ENCODE peak calls at places on chromosomes 13 and 19, in eight cellular contexts. D is coronary artery, U is AG09319, W is psoas muscle, Q is ovary, B is foreskin fibroblast, J is WTC11, F is brain microvascular endothelial cell. N is an unnamed sample.

GRCh38 chr19:10514211-10515145 is 2.8 kb downstream of the S1PR5 start:
- DNase-seq in D (no peak), W (no peak), U (no peak), Q (no peak), F (no peak), J (peak), B (no peak), N (peak)

GRCh38 chr13:113730145-113730750 is 28.8 kb upstream of the TMEM255B start:
- DNase-seq in J (no peak), Q (no peak), W (no peak), D (no peak), U (no peak), B (no peak), F (no peak), N (no peak)

GRCh38 chr13:77053192-77053591 is 26.2 kb upstream of the FBXL3 start:
- DNase-seq in F (no peak), B (no peak), J (no peak), U (no peak), Q (no peak), D (no peak), W (no peak), N (no peak)

GRCh38 chr19:1446713-1447564 is 3.0 kb upstream of the APC2 start:
- DNase-seq in U (no peak), B (peak), Q (no peak), F (no peak), D (no peak), J (peak), W (no peak), N (peak)

GRCh38 chr13:25857830-25858229 is 194.0 kb downstream of the SHISA2 start:
- DNase-seq in D (no peak), Q (no peak), W (no peak), F (no peak), J (no peak), B (no peak), U (no peak), N (no peak)

GRCh38 chr13:51663980-51664957 is 80.0 kb downstream of the WDFY2 start:
- DNase-seq in U (no peak), F (no peak), D (no peak), B (no peak), Q (no peak), J (no peak), W (no peak), N (no peak)

GRCh38 chr19:28553005-28553404 is 659.9 kb downstream of the UQCRFS1 start:
- DNase-seq in W (no peak), B (no peak), U (no peak), J (no peak), D (no peak), Q (no peak), F (no peak), N (no peak)

GRCh38 chr13:79937311-79938243 is 403.3 kb downstream of the SPRY2 start:
- DNase-seq in W (no peak), B (no peak), F (peak), D (no peak), J (no peak), Q (no peak), U (no peak), N (no peak)

GRCh38 chr13:99439048-99439447 is 62.2 kb upstream of the TM9SF2 start:
- DNase-seq in U (no peak), W (no peak), Q (no peak), F (no peak), B (no peak), D (no peak), J (no peak), N (no peak)

GRCh38 chr19:9644472-9644871 is 23.4 kb upstream of the ZNF561 start:
- DNase-seq in B (no peak), D (no peak), U (no peak), J (no peak), Q (no peak), F (no peak), W (no peak), N (no peak)

GRCh38 chr13:113582841-113583631 is 1.5 kb upstream of the TFDP1 start:
- DNase-seq in Q (no peak), F (no peak), J (no peak), D (peak), U (no peak), W (peak), B (no peak), N (peak)

GRCh38 chr19:38277549-38277948 is 13.2 kb downstream of the SPINT2 start:
- DNase-seq in Q (no peak), J (no peak), D (no peak), F (no peak), U (peak), W (no peak), B (peak), N (no peak)

GRCh38 chr13:113040597-113041292 is 64.8 kb upstream of the F7 start:
- DNase-seq in D (no peak), F (no peak), U (no peak), W (no peak), J (no peak), B (no peak), Q (peak), N (no peak)

GRCh38 chr19:17824339-17824738 is 3.0 kb upstream of the INSL3 start:
- DNase-seq in D (no peak), B (no peak), W (no peak), F (no peak), U (no peak), J (no peak), Q (no peak), N (no peak)

GRCh38 chr19:10830370-10830769 is 5.6 kb downstream of the TMED1 start:
- DNase-seq in W (no peak), B (no peak), Q (no peak), U (no peak), J (no peak), D (no peak), F (no peak), N (no peak)

GRCh38 chr13:73984949-73985691 is 149.1 kb downstream of the KLF12 start:
- DNase-seq in Q (no peak), W (no peak), F (no peak), U (no peak), B (no peak), J (no peak), D (no peak), N (no peak)

GRCh38 chr19:3006075-3006767 is 22.9 kb downstream of the TLE2 start:
- DNase-seq in D (no peak), F (no peak), U (no peak), J (peak), B (no peak), W (no peak), Q (no peak), N (no peak)

GRCh38 chr19:50384685-50385535 is 763 bp downstream of the POLD1 start:
- DNase-seq in W (no peak), F (peak), U (no peak), J (no peak), Q (no peak), B (peak), D (no peak), N (no peak)

GRCh38 chr19:1061987-1062386 is 5.0 kb upstream of the ARHGAP45 start:
- DNase-seq in B (no peak), J (no peak), U (no peak), F (no peak), Q (no peak), W (no peak), D (no peak), N (no peak)

GRCh38 chr13:96075953-96076543 is 13.9 kb upstream of the HS6ST3 start:
- DNase-seq in Q (no peak), W (no peak), F (peak), J (no peak), U (no peak), D (no peak), B (peak), N (no peak)

GRCh38 chr19:15213715-15214381 is 13.1 kb upstream of the NOTCH3 start:
- DNase-seq in U (no peak), B (peak), Q (peak), D (peak), F (peak), J (peak), W (peak), N (no peak)

GRCh38 chr19:5478925-5479588 is 23.8 kb downstream of the ZNRF4 start:
- DNase-seq in F (no peak), U (no peak), D (no peak), Q (no peak), W (no peak), B (no peak), J (no peak), N (no peak)

GRCh38 chr19:5479958-5480357 is 24.7 kb downstream of the ZNRF4 start:
- DNase-seq in F (no peak), D (no peak), U (no peak), Q (no peak), W (no peak), B (no peak), J (no peak), N (no peak)

GRCh38 chr19:5481957-5482356 is 26.7 kb downstream of the ZNRF4 start:
- DNase-seq in J (no peak), W (no peak), Q (no peak), B (no peak), F (no peak), U (no peak), D (no peak), N (no peak)

GRCh38 chr19:5478241-5478924 is 23.2 kb downstream of the ZNRF4 start:
- DNase-seq in Q (no peak), U (no peak), D (no peak), W (no peak), B (no peak), F (no peak), J (no peak), N (no peak)

GRCh38 chr19:5480427-5480836 is 25.2 kb downstream of the ZNRF4 start:
- DNase-seq in J (peak), B (peak), Q (peak), D (no peak), W (no peak), U (no peak), F (no peak), N (no peak)
- TF ChIP-seq CTCF in J (peak), B (peak), Q (no peak), D (no peak), W (peak), U (peak), F (peak), N (no peak)

DNA sequence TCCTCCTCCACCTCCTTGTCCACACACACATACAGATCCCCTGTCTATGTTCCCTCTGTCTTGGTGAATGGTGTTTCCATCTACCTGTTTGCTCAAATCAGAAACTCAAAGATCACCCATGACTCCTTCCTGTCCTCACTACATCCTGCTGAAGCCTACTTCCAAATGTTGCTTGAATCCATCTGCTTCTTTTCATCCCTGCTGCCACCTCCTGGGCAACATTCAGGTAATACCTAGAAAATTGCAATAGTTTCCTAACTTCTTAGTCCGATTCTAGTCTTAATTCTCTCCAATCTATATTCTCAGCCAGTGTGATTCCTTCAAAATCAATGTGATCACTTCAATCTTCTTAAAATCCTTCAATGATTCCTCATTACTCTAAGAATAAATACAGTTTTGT is 155.5 kb upstream of the STARD13 start:
- DNase-seq in D (no peak), F (no peak), Q (no peak), J (peak), U (no peak), B (peak), W (no peak), N (no peak)
- TF ChIP-seq CTCF in D (no peak), F (peak), Q (no peak), J (no peak), U (peak), B (no peak), W (no peak), N (no peak)

DNA sequence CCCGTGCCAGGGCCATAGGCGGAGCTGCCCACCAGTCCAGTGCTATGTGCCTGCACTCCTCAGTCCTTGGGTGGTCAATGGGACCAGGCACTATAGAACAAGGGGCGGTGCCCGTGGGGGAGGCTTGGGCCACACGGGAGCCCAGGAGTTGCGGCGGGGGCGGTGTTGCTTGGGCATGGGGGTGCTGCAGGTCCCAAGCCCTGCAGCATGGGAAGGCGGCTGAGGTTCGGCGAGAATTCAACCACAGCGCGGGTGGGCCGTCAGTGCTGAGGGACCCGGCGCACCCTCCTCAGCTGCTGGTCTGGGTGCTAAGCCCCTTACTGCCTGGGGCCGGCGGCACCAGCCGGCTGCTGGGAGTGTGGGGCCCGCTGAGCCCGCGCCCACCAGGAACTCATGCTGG is 242.2 kb upstream of the SGCG start:
- DNase-seq in W (no peak), F (no peak), Q (no peak), U (no peak), D (no peak), J (no peak), B (no peak), N (no peak)
- TF ChIP-seq CTCF in W (no peak), F (no peak), Q (no peak), U (no peak), D (no peak), J (no peak), B (no peak), N (no peak)

DNA sequence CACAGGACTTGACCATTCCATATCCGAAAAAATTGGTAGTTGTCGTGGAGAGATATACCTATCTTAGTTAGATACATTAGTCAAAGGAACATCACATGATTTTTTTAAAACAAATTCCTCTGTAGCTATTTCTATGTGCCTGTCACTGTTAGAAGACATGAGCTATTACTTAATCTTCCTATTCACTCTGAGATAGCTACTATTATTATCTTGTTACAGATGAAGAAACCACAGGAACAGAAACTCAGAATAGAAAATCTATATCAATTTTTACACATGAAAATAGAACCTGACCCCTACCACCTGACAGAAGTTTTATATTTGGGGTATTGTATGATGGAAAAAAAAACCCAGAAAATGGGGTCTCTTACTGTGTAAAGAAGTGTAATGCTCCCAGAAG is 68.9 kb upstream of the TDRD3 start:
- DNase-seq in Q (no peak), J (no peak), D (no peak), B (no peak), U (no peak), F (no peak), W (no peak), N (no peak)
- TF ChIP-seq CTCF in Q (no peak), J (no peak), D (no peak), B (no peak), U (no peak), F (no peak), W (no peak), N (no peak)

DNA sequence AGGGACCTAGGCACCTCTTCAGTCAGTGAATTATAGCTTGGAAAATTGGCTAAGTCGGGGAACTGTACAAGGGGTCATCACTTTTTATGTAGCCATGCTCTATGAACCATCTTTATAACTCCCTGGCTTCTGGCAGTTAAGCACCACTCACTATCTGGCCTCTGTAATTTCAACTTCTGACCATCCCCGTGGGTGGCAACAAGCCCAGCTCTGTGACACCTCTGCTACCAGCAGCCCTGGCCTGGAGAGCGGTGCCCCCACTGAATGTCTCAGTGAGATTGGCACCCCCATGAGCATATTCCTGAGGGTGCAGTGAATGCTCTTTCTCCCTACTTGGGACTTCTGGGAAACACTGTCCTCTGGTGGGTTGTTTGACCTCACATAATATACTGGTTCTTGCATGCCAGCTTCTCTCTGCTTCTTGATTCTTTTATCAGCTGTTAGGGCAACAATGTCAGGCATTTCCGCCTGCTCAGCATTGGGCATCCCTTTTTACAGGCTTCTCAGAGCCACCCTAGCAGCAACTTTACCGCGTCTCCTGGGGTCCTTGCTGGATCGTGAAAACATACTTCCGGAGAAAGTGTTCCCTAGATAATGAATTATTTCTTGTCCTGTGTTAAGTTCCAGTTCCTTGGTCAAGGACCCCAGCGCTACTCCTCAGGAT is 10.4 kb downstream of the KL start:
- DNase-seq in F (no peak), B (no peak), J (no peak), W (no peak), D (no peak), Q (no peak), U (no peak), N (no peak)
- TF ChIP-seq CTCF in F (no peak), B (no peak), J (no peak), W (no peak), D (no peak), Q (no peak), U (no peak), N (no peak)

DNA sequence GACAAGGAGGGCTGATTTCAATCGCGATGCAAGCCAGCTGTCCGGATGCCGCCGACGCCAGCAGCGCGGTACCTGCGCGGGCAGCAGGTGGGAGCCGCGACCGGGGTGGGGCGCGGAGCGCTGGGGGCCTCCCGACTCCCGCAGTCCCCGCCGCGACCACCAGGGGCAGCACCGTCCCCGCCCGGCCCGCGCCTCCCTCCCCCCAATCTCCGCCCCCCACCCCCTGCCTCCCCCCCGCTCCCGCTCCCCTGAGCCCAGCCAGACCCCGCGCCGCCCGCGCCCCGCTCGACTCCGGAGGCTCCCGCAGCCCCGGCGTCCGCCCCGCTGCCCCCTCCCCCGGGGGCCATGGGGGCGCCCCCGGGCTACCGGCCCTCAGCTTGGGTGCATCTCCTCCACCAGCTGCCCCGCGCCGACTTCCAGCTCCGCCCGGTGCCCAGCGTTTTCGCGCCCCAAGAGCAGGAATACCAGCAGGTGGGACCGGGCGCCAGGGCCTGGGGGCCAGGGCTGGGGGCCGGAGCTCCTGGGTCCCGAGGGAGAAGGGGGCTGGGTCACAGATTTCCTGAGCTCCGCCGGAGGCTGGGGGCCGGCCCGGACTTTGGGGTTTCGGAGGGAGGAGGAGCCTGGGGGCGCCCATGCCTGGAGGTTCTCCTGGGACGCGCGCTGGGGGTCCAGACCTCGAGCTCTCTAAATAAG is at the start of gene TTYH1:
- DNase-seq in W (no peak), F (no peak), D (no peak), B (no peak), U (no peak), Q (no peak), J (peak), N (peak)
- TF ChIP-seq CTCF in W (peak), F (peak), D (no peak), B (no peak), U (no peak), Q (no peak), J (peak), N (no peak)